ENCODE peak calls at places on chromosomes 7 and 10, in five cellular contexts. V is omental fat pad, G is prostate gland, E is bronchial epithelial cell, O is WERI-Rb-1. W is an unnamed sample.

GRCh38 chr7:41030673-41031072 is 672.2 kb downstream of the INHBA start:
- DNase-seq in O (no peak), G (no peak), E (peak), V (no peak), W (no peak)

GRCh38 chr7:132395375-132395774 is 180.9 kb downstream of the PLXNA4 start:
- DNase-seq in G (no peak), V (no peak), E (no peak), O (no peak), W (no peak)

GRCh38 chr10:33336606-33337334 is 2.3 kb upstream of the NRP1 start:
- DNase-seq in E (no peak), G (peak), V (no peak), O (peak), W (no peak)

GRCh38 chr7:148624735-148625134 is 34.2 kb downstream of the C7orf33 start:
- DNase-seq in G (no peak), O (peak), E (no peak), V (no peak), W (no peak)

GRCh38 chr7:151381333-151382078 is 28.3 kb downstream of the WDR86 start:
- DNase-seq in E (no peak), V (no peak), O (peak), G (no peak), W (no peak)

GRCh38 chr7:954330-955238 is at the start of gene ADAP1:
- DNase-seq in V (no peak), O (peak), G (no peak), E (peak), W (peak)

GRCh38 chr10:119090968-119091367 is 10.4 kb upstream of the EIF3A start:
- DNase-seq in G (no peak), O (no peak), V (no peak), E (peak), W (peak)

GRCh38 chr7:138565451-138566114 is 105.5 kb downstream of the TRIM24 start:
- DNase-seq in O (no peak), G (no peak), V (no peak), E (peak), W (no peak)

GRCh38 chr10:11009471-11010308 is 8.0 kb upstream of the CELF2 start:
- DNase-seq in V (no peak), G (no peak), E (peak), O (no peak), W (no peak)

GRCh38 chr10:78520737-78521430 is 487.2 kb downstream of the RPS24 start:
- DNase-seq in V (no peak), O (peak), E (peak), G (no peak), W (no peak)
- TF ChIP-seq CTCF in V (no peak), O (peak), E (peak), G (no peak), W (no peak)

GRCh38 chr10:87818505-87819273 is 663 bp upstream of the ATAD1 start:
- DNase-seq in G (no peak), O (peak), V (no peak), E (peak), W (no peak)

GRCh38 chr10:87817291-87817872 is 644 bp downstream of the ATAD1 start:
- DNase-seq in V (no peak), E (peak), O (no peak), G (no peak), W (no peak)

GRCh38 chr10:87817873-87818504 is at the start of gene ATAD1:
- DNase-seq in E (peak), O (peak), V (peak), G (peak), W (peak)

GRCh38 chr10:87816842-87817178 is 1.2 kb downstream of the ATAD1 start:
- DNase-seq in O (no peak), V (no peak), G (no peak), E (no peak), W (no peak)

DNA sequence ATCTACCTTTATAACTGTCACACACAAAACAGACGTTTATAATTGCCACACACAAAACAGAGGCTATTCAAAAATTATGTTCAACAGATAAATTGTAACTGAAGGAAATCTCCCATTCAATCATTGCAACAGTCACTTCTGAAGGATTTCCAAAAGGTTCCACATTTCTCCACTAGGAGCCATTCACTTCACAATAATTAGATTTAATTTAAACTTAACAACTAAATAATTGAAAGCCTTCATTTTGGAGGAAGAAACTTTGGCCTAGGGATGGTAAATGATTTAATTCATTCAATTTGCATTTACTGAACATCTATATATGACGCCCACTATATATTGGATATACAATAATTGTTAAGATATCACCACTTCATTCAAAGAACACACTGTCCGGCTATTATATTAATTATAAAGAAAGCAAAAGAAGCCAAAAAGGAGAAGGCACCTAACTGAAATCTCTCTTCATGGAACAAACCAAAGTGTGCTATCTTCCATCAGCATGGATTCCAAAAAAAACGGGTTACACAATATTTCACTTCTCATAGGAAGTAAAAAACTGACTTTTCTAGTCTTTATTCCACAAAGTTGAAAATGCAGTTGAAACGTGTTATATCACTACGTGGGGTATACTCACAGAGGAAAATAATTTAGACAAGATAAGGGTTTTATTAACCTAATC is 1.7 kb downstream of the ATAD1 start:
- DNase-seq in E (no peak), G (no peak), O (no peak), V (no peak), W (no peak)
- TF ChIP-seq CTCF in E (peak), G (no peak), O (no peak), V (no peak), W (peak)

DNA sequence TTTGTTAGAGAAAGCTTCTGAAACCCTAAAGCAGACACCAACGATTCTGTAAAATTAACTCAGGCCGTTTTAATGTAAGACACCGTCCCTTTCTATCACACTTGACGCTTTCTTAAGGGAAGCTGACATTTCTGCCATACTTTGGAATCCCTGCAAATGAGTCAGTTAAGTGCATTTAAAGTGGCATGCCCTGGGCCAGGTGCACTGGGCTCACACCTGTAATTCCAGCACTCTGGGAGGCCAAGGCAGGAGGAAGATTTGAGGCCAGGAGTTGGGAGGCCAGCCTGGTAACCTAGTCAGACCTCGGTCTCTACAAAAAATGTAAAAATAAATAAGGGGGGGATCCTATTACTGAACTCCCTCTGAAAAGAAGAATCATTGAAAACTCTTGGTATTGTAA is 4.4 kb downstream of the UBE2H start:
- DNase-seq in G (no peak), O (no peak), E (no peak), V (no peak), W (no peak)
- TF ChIP-seq CTCF in G (no peak), O (no peak), E (no peak), V (no peak), W (no peak)

GRCh38 chr7:117173001-117173400 is 149.9 kb downstream of the WNT2 start:
- DNase-seq in E (no peak), G (no peak), V (no peak), O (no peak), W (no peak)

GRCh38 chr7:117172283-117172682 is 150.6 kb downstream of the WNT2 start:
- DNase-seq in O (no peak), V (no peak), G (no peak), E (no peak), W (no peak)

GRCh38 chr7:117169907-117170306 is 153.0 kb downstream of the WNT2 start:
- DNase-seq in V (no peak), O (no peak), E (peak), G (no peak), W (no peak)

GRCh38 chr7:117176311-117176710 is 146.5 kb downstream of the WNT2 start:
- DNase-seq in E (no peak), V (no peak), O (no peak), G (no peak), W (no peak)

DNA sequence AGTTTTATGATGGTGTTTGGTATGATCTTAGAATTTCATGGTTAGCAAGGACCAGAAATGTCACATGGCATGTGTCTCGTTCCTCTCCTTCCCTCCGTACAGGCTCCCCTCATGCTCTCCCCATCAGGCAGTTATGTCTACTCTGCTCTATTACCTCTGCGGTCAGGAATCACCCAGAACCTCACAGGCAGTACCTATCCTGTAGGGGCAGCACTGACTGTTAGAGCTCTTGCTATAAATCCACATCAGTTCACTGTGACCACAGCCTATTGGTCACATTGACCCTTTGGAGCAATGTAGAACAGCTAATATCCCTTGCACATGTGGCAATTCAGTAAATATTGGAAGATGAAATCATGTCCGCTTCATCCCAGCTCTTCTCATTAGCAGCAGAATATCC is 151.8 kb downstream of the WNT2 start:
- DNase-seq in O (no peak), V (no peak), E (no peak), G (no peak), W (no peak)
- TF ChIP-seq CTCF in O (no peak), V (no peak), E (no peak), G (no peak), W (no peak)

GRCh38 chr7:100049441-100050291 is at the start of gene ZSCAN21:
- DNase-seq in G (peak), O (peak), V (peak), E (peak), W (peak)
- TF ChIP-seq CTCF in G (no peak), O (peak), V (no peak), E (peak), W (peak)

W was measured in CD14-positive monocyte.